ENCODE peak calls at places on chromosome 18, in six cellular contexts. H is left lung, E is Peyer's patch, A is thyroid gland, G is heart right ventricle, S is MM.1S. Y is an unnamed sample. For H3K9me3, the result is how much of the 10 kb centered on the place peaks cover.

GRCh38 chr18:36309436-36310391 is 12.2 kb downstream of the FHOD3 start:
- DNase-seq in H (peak), E (no peak), S (no peak), G (no peak), A (no peak), Y (no peak)

GRCh38 chr18:8247700-8248099 is 361.5 kb upstream of the RAB12 start:
- DNase-seq in S (no peak), H (no peak), E (no peak), A (no peak), G (no peak), Y (no peak)

GRCh38 chr18:77132369-77133050 is at the start of gene MBP:
- DNase-seq in S (peak), E (peak), H (peak), G (peak), A (peak), Y (peak)

GRCh38 chr18:47247833-47248609 is 3.4 kb downstream of the SKOR2 start:
- DNase-seq in S (no peak), G (no peak), H (no peak), E (no peak), A (no peak), Y (no peak)

GRCh38 chr18:68298340-68298739 is 416.6 kb downstream of the TMX3 start:
- DNase-seq in E (no peak), G (no peak), H (no peak), A (no peak), S (peak), Y (no peak)

GRCh38 chr18:8696749-8697211 is 8.6 kb upstream of the MTCL1 start:
- DNase-seq in E (peak), G (peak), S (peak), A (peak), H (peak), Y (peak)

GRCh38 chr18:54822872-54823845 is 5.1 kb upstream of the RAB27B start:
- DNase-seq in G (no peak), S (no peak), E (no peak), A (no peak), H (no peak), Y (no peak)

GRCh38 chr18:55420977-55421611 is 166.9 kb downstream of the TCF4 start:
- DNase-seq in S (no peak), E (no peak), A (no peak), G (no peak), H (no peak), Y (no peak)

GRCh38 chr18:5173216-5173615 is 23.8 kb downstream of the AKAIN1 start:
- DNase-seq in S (no peak), G (no peak), E (no peak), A (no peak), H (no peak), Y (no peak)

GRCh38 chr18:59546164-59546563 is 151.1 kb downstream of the CCBE1 start:
- DNase-seq in G (no peak), E (no peak), A (no peak), S (no peak), H (no peak), Y (no peak)

GRCh38 chr18:75507636-75508035 is 80.1 kb upstream of the SMIM21 start:
- DNase-seq in A (no peak), G (no peak), H (no peak), E (no peak), S (no peak), Y (no peak)

GRCh38 chr18:1222880-1223279 is 318.2 kb downstream of the ADCYAP1 start:
- DNase-seq in E (no peak), A (no peak), G (no peak), S (no peak), H (no peak), Y (no peak)

GRCh38 chr18:67672142-67672541 is 155.6 kb upstream of the DSEL start:
- DNase-seq in H (no peak), A (no peak), S (no peak), G (no peak), E (no peak), Y (no peak)

GRCh38 chr18:26965206-26965605 is 99.7 kb upstream of the AQP4 start:
- DNase-seq in A (no peak), E (no peak), S (no peak), G (no peak), H (no peak), Y (no peak)

GRCh38 chr18:47265197-47265596 is 13.7 kb upstream of the SKOR2 start:
- DNase-seq in A (no peak), G (no peak), S (no peak), E (no peak), H (no peak), Y (no peak)

GRCh38 chr18:77250501-77250925 is 865 bp downstream of the GALR1 start:
- DNase-seq in E (no peak), S (no peak), A (no peak), H (no peak), G (no peak), Y (no peak)

GRCh38 chr18:49666045-49666444 is 104.2 kb downstream of the LIPG start:
- DNase-seq in G (no peak), S (no peak), E (no peak), H (no peak), A (no peak), Y (no peak)

GRCh38 chr18:22074343-22075070 is 94.9 kb upstream of the GATA6 start:
- DNase-seq in G (no peak), H (no peak), S (no peak), E (peak), A (no peak), Y (no peak)

GRCh38 chr18:61676763-61677434 is 215.9 kb downstream of the RNF152 start:
- DNase-seq in E (no peak), S (no peak), G (no peak), H (no peak), A (no peak), Y (no peak)

GRCh38 chr18:46160050-46160798 is 56.0 kb downstream of the HAUS1 start:
- DNase-seq in E (no peak), A (peak), H (no peak), S (peak), G (no peak), Y (no peak)

GRCh38 chr18:73564073-73564472 is 583.6 kb downstream of the FBXO15 start:
- DNase-seq in S (no peak), H (no peak), G (no peak), A (no peak), E (no peak), Y (no peak)
- H3K9me3 ChIP-seq in S (under half), H (under half), G (under half), A (under half), E (under half), Y (under half)

GRCh38 chr18:14914126-14914525 is 166.2 kb downstream of the ANKRD30B start:
- DNase-seq in G (no peak), H (no peak), S (no peak), E (no peak), A (no peak), Y (no peak)
- H3K9me3 ChIP-seq in G (under half), H (under half), S (under half), E (under half), A (under half), Y (under half)

GRCh38 chr18:80022613-80023012 is 11.6 kb upstream of the RBFA start:
- DNase-seq in S (peak), H (no peak), A (no peak), E (no peak), G (no peak), Y (no peak)

GRCh38 chr18:80026363-80026762 is 7.9 kb upstream of the RBFA start:
- DNase-seq in A (no peak), G (no peak), H (no peak), E (no peak), S (no peak), Y (no peak)

GRCh38 chr18:80023173-80023572 is 11.1 kb upstream of the RBFA start:
- DNase-seq in A (no peak), H (no peak), E (no peak), S (no peak), G (no peak), Y (peak)
- H3K9me3 ChIP-seq in A (under half), H (half or more), E (under half), S (under half), G (half or more), Y (half or more)

GRCh38 chr18:79900610-79901570 is 50.6 kb downstream of the SLC66A2 start:
- DNase-seq in S (no peak), H (no peak), E (no peak), G (no peak), A (no peak), Y (no peak)
- H3K9me3 ChIP-seq in S (under half), H (half or more), E (under half), G (under half), A (under half), Y (under half)

GRCh38 chr18:79068946-79069791 is at the start of gene ATP9B:
- DNase-seq in G (peak), E (peak), S (peak), A (peak), H (peak), Y (peak)
- H3K9me3 ChIP-seq in G (under half), E (under half), S (under half), A (under half), H (under half), Y (under half)

GRCh38 chr18:78662879-78663278 is 316.7 kb upstream of the SALL3 start:
- DNase-seq in A (no peak), E (no peak), S (no peak), H (no peak), G (no peak), Y (no peak)
- H3K9me3 ChIP-seq in A (under half), E (under half), S (under half), H (under half), G (under half), Y (under half)

GRCh38 chr18:79574938-79575525 is 104.6 kb upstream of the CTDP1 start:
- DNase-seq in S (no peak), G (no peak), E (peak), A (peak), H (peak), Y (no peak)
- H3K9me3 ChIP-seq in S (under half), G (under half), E (under half), A (under half), H (under half), Y (under half)

GRCh38 chr18:66635342-66635741 is 31.5 kb upstream of the CDH19 start:
- DNase-seq in A (no peak), E (no peak), H (no peak), S (no peak), G (no peak), Y (no peak)

GRCh38 chr18:66645983-66646382 is 42.1 kb upstream of the CDH19 start:
- DNase-seq in G (no peak), A (no peak), E (no peak), H (no peak), S (no peak), Y (no peak)

GRCh38 chr18:66638856-66639621 is 35.1 kb upstream of the CDH19 start:
- DNase-seq in H (no peak), A (no peak), E (no peak), G (no peak), S (no peak), Y (no peak)

DNA sequence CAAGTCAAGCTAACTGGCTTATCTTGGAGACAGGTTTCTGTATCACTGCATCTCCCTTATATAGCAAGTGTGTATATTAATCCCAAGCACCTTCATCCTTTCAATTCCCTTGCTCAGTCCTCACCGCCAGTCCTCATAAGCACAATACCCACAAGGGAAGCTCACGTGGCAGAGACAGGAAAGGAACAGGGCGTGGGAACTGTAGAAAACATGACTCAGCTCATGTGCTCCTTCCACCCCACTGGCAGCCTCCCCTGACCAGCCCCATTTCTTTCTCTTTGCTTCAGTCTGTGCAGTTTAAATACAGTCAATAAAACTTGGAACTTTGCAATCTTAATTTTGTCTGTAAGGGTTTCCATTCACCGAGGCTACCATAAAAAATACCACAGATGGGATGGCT is 36.5 kb upstream of the CDH19 start:
- DNase-seq in S (no peak), G (peak), E (no peak), H (peak), A (no peak), Y (no peak)
- H3K9me3 ChIP-seq in S (under half), G (under half), E (under half), H (under half), A (under half), Y (under half)

Y was measured in CD4-positive, CD25-positive, alpha-beta regulatory T cell.